ENCODE peak calls at places on chromosomes 5 and 9, in four cellular contexts. E is CD8-positive, alpha-beta memory T cell; G is foreskin fibroblast; Q is stimulated activated CD8-positive, alpha-beta memory T cell treated with anti-CD3 and anti-CD28 coated beads, Interleukin-12 subunit alpha, Interleukin-12 subunit beta, amount 100 ng/mL, for 1 hour. U is an unnamed sample.

GRCh38 chr9:33791117-33791516 is 4.2 kb upstream of the PRSS3 start:
- DNase-seq in E (no peak), G (peak), Q (no peak), U (no peak)

GRCh38 chr9:127720031-127720864 is 4.4 kb downstream of the TTC16 start:
- DNase-seq in E (peak), G (no peak), Q (peak), U (no peak)

GRCh38 chr5:138790684-138791083 is 37.5 kb downstream of the CTNNA1 start:
- DNase-seq in E (no peak), G (peak), Q (no peak), U (no peak)

GRCh38 chr9:136100700-136101614 is 5.9 kb upstream of the NACC2 start:
- DNase-seq in E (no peak), G (no peak), Q (no peak), U (no peak)

GRCh38 chr9:81826541-81826906 is 101.7 kb upstream of the SPATA31D4 start:
- DNase-seq in E (no peak), G (peak), Q (no peak), U (no peak)

GRCh38 chr9:126683698-126684044 is 69.9 kb downstream of the LMX1B start:
- DNase-seq in E (no peak), G (no peak), Q (no peak), U (no peak)

GRCh38 chr5:15406478-15406877 is 93.5 kb upstream of the FBXL7 start:
- DNase-seq in E (no peak), G (no peak), Q (no peak), U (no peak)

GRCh38 chr9:137219757-137220316 is 2.2 kb downstream of the RNF208 start:
- DNase-seq in E (no peak), G (no peak), Q (no peak), U (no peak)

GRCh38 chr9:83537331-83538171 is 650 bp downstream of the FRMD3 start:
- DNase-seq in E (no peak), G (peak), Q (no peak), U (no peak)

GRCh38 chr5:141636413-141637265 is at the start of the genes HDAC3 and RELL2:
- DNase-seq in E (peak), G (peak), Q (peak), U (peak)

GRCh38 chr5:38473008-38473407 is 83.4 kb downstream of the LIFR start:
- DNase-seq in E (no peak), G (no peak), Q (no peak), U (no peak)

GRCh38 chr5:172919525-172920446 is 39.4 kb upstream of the RPL26L1 start:
- DNase-seq in E (no peak), G (peak), Q (no peak), U (no peak)

GRCh38 chr5:168187599-168187998 is 103.8 kb upstream of the WWC1 start:
- DNase-seq in E (no peak), G (no peak), Q (no peak), U (no peak)

GRCh38 chr9:131854906-131855504 is 115.1 kb upstream of the RAPGEF1 start:
- DNase-seq in E (no peak), G (peak), Q (no peak), U (no peak)

GRCh38 chr5:129465945-129466344 is 5.8 kb downstream of the ADAMTS19 start:
- DNase-seq in E (no peak), G (no peak), Q (no peak), U (no peak)

GRCh38 chr5:162939962-162940361 is 497.4 kb upstream of the CCNG1 start:
- DNase-seq in E (no peak), G (no peak), Q (no peak), U (no peak)

GRCh38 chr5:169805527-169805934 is 168.5 kb downstream of the DOCK2 start:
- DNase-seq in E (no peak), G (no peak), Q (no peak), U (no peak)

GRCh38 chr5:163696270-163696887 is 191.0 kb downstream of the MAT2B start:
- DNase-seq in E (no peak), G (peak), Q (no peak), U (no peak)

GRCh38 chr9:105963700-105964099 is 269.4 kb downstream of the TMEM38B start:
- DNase-seq in E (no peak), G (no peak), Q (no peak), U (no peak)

GRCh38 chr9:126709241-126709640 is 95.5 kb downstream of the LMX1B start:
- DNase-seq in E (no peak), G (no peak), Q (no peak), U (peak)

GRCh38 chr5:74371621-74372020 is 268.9 kb downstream of the ENC1 start:
- DNase-seq in E (no peak), G (no peak), Q (no peak), U (no peak)

GRCh38 chr9:26261503-26262330 is 583.5 kb upstream of the TUSC1 start:
- DNase-seq in E (no peak), G (peak), Q (no peak), U (no peak)

GRCh38 chr9:6973762-6974161 is 216.0 kb downstream of the KDM4C start:
- DNase-seq in E (no peak), G (peak), Q (no peak), U (no peak)

GRCh38 chr5:172717481-172718195 is 53.4 kb downstream of the DUSP1 start:
- DNase-seq in E (no peak), G (no peak), Q (no peak), U (no peak)

GRCh38 chr5:172795401-172795977 is 24.5 kb upstream of the DUSP1 start:
- DNase-seq in E (no peak), G (peak), Q (no peak), U (peak)

GRCh38 chr5:31717586-31717985 is 78.7 kb downstream of the PDZD2 start:
- DNase-seq in E (no peak), G (no peak), Q (no peak), U (no peak)

GRCh38 chr9:131214457-131214856 is 61.9 kb downstream of the FAM78A start:
- DNase-seq in E (no peak), G (peak), Q (no peak), U (no peak)

GRCh38 chr5:179836225-179837019 is 15.7 kb downstream of the SQSTM1 start:
- DNase-seq in E (peak), G (peak), Q (peak), U (no peak)

GRCh38 chr5:75558972-75559632 is 47.4 kb downstream of the POLK start:
- DNase-seq in E (no peak), G (peak), Q (no peak), U (no peak)

GRCh38 chr5:92916036-92916435 is 665.0 kb downstream of the NR2F1-AS1 start:
- DNase-seq in E (no peak), G (peak), Q (no peak), U (no peak)

GRCh38 chr5:76402251-76402879 is 720 bp upstream of the IQGAP2 start:
- DNase-seq in E (peak), G (peak), Q (peak), U (no peak)

U was measured in breast epithelium.